ENCODE peak calls at places on chromosomes 3 and 15, in four cellular contexts. One of them, this sample, is unnamed.

GRCh38 chr15:56295433-56295832 is 51.8 kb upstream of the RFX7 start:
- DNase-seq in PC-3: peak
- DNase-seq in kidney: no peak
- DNase-seq in HCT116: no peak
- DNase-seq in this sample: no peak

GRCh38 chr3:88000853-88001252 is 58.0 kb downstream of the CGGBP1 start:
- DNase-seq in PC-3: no peak
- DNase-seq in kidney: no peak
- DNase-seq in HCT116: no peak
- DNase-seq in this sample: no peak

GRCh38 chr3:12706504-12707253 is 42.8 kb upstream of the RAF1 start:
- DNase-seq in PC-3: peak
- DNase-seq in HCT116: peak
- DNase-seq in kidney: no peak
- DNase-seq in this sample: no peak

GRCh38 chr3:16484216-16484615 is 29.3 kb downstream of the RFTN1 start:
- DNase-seq in PC-3: no peak
- DNase-seq in HCT116: no peak
- DNase-seq in kidney: peak
- DNase-seq in this sample: no peak

GRCh38 chr15:33132722-33133345 is 61.7 kb downstream of the FMN1 start:
- DNase-seq in kidney: no peak
- DNase-seq in HCT116: peak
- DNase-seq in PC-3: peak
- DNase-seq in this sample: peak

GRCh38 chr3:196617256-196617655 is 22.2 kb upstream of the NRROS start:
- DNase-seq in HCT116: no peak
- DNase-seq in PC-3: no peak
- DNase-seq in kidney: no peak
- DNase-seq in this sample: no peak

GRCh38 chr3:20073683-20074082 is 33.4 kb downstream of the KAT2B start:
- DNase-seq in HCT116: no peak
- DNase-seq in kidney: no peak
- DNase-seq in PC-3: no peak
- DNase-seq in this sample: no peak

GRCh38 chr3:137012097-137012501 is 54.3 kb downstream of the IL20RB start:
- DNase-seq in PC-3: no peak
- DNase-seq in kidney: no peak
- DNase-seq in HCT116: no peak
- DNase-seq in this sample: no peak

DNA sequence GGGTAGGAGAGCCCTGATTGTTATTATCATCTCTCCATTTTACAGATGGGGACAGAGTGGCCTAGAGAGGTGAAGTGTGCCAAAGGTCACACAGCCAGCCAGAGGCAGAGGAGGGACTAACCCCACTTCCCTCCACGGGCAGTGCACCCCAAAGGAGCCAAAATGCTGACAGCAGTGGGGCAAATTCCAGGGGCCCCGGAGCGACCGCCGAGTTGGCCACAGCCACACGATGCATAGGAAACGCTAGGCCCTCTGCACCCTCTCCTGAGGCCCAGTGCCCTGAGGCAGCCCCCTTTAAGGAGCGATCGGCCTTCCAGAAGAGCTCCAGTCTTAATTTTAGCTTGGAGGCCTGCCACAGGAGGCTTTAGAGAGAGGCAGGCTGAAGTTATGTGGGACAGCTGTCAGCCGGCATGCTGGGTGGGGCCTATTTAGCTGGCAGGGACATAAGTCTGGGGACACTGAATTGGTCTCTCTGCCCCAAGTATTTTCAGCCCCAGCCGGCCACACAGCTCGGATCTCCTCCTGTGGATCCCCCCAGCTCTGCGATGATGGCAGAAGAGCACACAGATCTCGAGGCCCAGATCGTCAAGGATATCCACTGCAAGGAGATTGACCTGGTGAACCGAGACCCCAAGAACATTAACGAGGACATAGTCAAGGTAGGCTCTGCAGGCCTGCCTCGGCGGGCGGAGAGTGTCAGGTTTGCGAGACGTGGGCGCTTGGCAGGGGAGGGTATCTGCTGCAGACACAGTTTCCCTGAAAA is at the start of gene CAV3:
- DNase-seq in HCT116: no peak
- DNase-seq in PC-3: no peak
- DNase-seq in kidney: no peak
- DNase-seq in this sample: no peak
- H3K9ac ChIP-seq in HCT116: no peak
- H3K9ac ChIP-seq in PC-3: no peak
- H3K9ac ChIP-seq in kidney: no peak
- H3K9ac ChIP-seq in this sample: no peak

DNA sequence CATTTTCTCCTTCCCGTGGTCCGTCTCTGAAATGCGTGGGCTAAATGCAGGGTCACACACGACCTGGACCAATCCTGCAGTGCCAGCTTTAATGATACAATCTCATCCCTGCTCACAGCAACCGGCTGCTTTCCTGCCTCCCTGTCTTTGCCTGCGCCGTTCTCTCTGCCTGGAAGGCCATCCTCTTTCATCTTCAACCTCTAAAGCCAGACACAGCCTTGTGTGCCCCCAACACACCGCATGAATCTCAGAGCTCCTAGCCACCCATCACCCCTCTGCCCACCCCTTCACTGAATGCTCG is 14.7 kb downstream of the H1-8 start:
- DNase-seq in kidney: no peak
- DNase-seq in HCT116: no peak
- DNase-seq in PC-3: no peak
- DNase-seq in this sample: no peak
- H3K9ac ChIP-seq in kidney: no peak
- H3K9ac ChIP-seq in HCT116: no peak
- H3K9ac ChIP-seq in PC-3: no peak
- H3K9ac ChIP-seq in this sample: no peak

DNA sequence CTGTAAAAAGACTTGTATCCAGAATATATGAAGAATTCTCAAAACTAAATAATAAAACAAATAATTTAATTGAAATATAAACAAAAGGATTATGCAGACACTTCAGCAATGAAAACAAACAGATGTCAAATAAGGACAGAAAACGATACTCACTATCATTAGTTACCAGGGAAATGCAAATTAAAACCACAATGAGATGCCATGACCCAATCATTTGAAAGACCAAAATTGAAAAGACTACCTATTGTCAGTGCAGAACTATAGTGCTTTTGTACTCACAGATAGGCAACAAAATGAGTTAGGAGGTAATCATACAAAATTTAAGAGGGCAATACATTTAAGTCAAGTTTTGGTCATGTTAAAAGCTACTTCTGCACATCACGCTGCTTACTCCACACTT is 31.6 kb upstream of the OR5K4 start:
- DNase-seq in HCT116: no peak
- DNase-seq in PC-3: no peak
- DNase-seq in kidney: no peak
- DNase-seq in this sample: no peak
- H3K9ac ChIP-seq in HCT116: no peak
- H3K9ac ChIP-seq in PC-3: no peak
- H3K9ac ChIP-seq in kidney: no peak
- H3K9ac ChIP-seq in this sample: no peak

GRCh38 chr3:70771426-70772147 is 459.1 kb upstream of the MDFIC2 start:
- DNase-seq in HCT116: no peak
- DNase-seq in PC-3: peak
- DNase-seq in kidney: no peak
- DNase-seq in this sample: no peak
- H3K9ac ChIP-seq in HCT116: no peak
- H3K9ac ChIP-seq in PC-3: peak
- H3K9ac ChIP-seq in kidney: no peak
- H3K9ac ChIP-seq in this sample: peak

GRCh38 chr15:70259640-70260066 is 161.9 kb upstream of the TLE3 start:
- DNase-seq in HCT116: no peak
- DNase-seq in kidney: peak
- DNase-seq in PC-3: no peak
- DNase-seq in this sample: no peak

GRCh38 chr15:70257573-70258220 is 160.0 kb upstream of the TLE3 start:
- DNase-seq in PC-3: no peak
- DNase-seq in kidney: peak
- DNase-seq in HCT116: no peak
- DNase-seq in this sample: no peak

GRCh38 chr15:70260096-70260495 is 162.4 kb upstream of the TLE3 start:
- DNase-seq in HCT116: no peak
- DNase-seq in kidney: no peak
- DNase-seq in PC-3: no peak
- DNase-seq in this sample: no peak

GRCh38 chr15:70258369-70259029 is 160.8 kb upstream of the TLE3 start:
- DNase-seq in PC-3: no peak
- DNase-seq in kidney: peak
- DNase-seq in HCT116: no peak
- DNase-seq in this sample: no peak

GRCh38 chr15:70259030-70259424 is 161.3 kb upstream of the TLE3 start:
- DNase-seq in PC-3: no peak
- DNase-seq in HCT116: no peak
- DNase-seq in kidney: peak
- DNase-seq in this sample: no peak
- H3K9ac ChIP-seq in PC-3: no peak
- H3K9ac ChIP-seq in HCT116: no peak
- H3K9ac ChIP-seq in kidney: no peak
- H3K9ac ChIP-seq in this sample: no peak

DNA sequence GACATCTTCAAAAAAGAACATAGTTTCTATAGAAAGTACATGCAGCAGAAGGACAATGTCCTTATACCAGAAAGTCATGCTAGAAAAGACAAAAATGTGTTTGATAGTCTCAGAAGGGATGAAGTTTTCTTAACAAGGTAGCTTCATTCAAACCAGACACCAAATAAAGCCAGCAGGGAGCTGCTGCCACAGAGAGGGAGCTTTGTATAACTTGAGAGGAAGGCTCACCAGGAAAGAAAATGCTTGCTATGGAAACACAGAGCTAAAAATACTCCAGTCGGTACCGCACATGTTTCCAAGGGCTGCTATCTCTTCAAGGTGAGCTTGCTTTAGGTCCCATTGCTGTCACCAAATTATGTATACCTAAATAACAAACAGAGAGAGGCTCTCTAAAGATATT is 1074.8 kb upstream of the ALCAM start:
- DNase-seq in PC-3: no peak
- DNase-seq in HCT116: no peak
- DNase-seq in kidney: no peak
- DNase-seq in this sample: no peak
- H3K9ac ChIP-seq in PC-3: no peak
- H3K9ac ChIP-seq in HCT116: no peak
- H3K9ac ChIP-seq in kidney: no peak
- H3K9ac ChIP-seq in this sample: no peak

GRCh38 chr3:128845119-128845518 is 34.3 kb upstream of the ACAD9 start:
- DNase-seq in PC-3: no peak
- DNase-seq in HCT116: no peak
- DNase-seq in kidney: no peak
- DNase-seq in this sample: no peak
- H3K9ac ChIP-seq in PC-3: no peak
- H3K9ac ChIP-seq in HCT116: no peak
- H3K9ac ChIP-seq in kidney: no peak
- H3K9ac ChIP-seq in this sample: no peak

DNA sequence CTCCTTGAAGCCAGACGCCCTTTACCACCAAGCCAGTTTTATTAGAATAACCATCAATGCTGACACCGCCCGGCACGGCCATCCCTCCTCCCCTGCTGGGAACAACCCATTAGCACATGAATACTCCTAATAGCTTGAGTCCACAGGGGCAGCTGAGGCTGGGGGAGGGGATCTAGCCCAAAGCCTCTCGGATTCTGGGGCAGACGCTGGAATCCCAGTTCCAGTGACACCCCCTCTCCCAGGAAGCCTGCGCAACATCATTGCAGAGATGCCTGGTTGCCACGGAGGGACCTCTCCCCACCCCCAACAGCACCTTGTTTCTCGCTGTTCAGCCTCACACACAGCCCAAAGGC is 1.2 kb upstream of the LINGO1 start:
- DNase-seq in kidney: no peak
- DNase-seq in HCT116: no peak
- DNase-seq in PC-3: no peak
- DNase-seq in this sample: no peak
- H3K9ac ChIP-seq in kidney: no peak
- H3K9ac ChIP-seq in HCT116: peak
- H3K9ac ChIP-seq in PC-3: no peak
- H3K9ac ChIP-seq in this sample: no peak

GRCh38 chr15:44038801-44039200 is 156.3 kb downstream of the FRMD5 start:
- DNase-seq in HCT116: no peak
- DNase-seq in kidney: no peak
- DNase-seq in PC-3: no peak
- DNase-seq in this sample: no peak
- H3K9ac ChIP-seq in HCT116: no peak
- H3K9ac ChIP-seq in kidney: no peak
- H3K9ac ChIP-seq in PC-3: no peak
- H3K9ac ChIP-seq in this sample: no peak

DNA sequence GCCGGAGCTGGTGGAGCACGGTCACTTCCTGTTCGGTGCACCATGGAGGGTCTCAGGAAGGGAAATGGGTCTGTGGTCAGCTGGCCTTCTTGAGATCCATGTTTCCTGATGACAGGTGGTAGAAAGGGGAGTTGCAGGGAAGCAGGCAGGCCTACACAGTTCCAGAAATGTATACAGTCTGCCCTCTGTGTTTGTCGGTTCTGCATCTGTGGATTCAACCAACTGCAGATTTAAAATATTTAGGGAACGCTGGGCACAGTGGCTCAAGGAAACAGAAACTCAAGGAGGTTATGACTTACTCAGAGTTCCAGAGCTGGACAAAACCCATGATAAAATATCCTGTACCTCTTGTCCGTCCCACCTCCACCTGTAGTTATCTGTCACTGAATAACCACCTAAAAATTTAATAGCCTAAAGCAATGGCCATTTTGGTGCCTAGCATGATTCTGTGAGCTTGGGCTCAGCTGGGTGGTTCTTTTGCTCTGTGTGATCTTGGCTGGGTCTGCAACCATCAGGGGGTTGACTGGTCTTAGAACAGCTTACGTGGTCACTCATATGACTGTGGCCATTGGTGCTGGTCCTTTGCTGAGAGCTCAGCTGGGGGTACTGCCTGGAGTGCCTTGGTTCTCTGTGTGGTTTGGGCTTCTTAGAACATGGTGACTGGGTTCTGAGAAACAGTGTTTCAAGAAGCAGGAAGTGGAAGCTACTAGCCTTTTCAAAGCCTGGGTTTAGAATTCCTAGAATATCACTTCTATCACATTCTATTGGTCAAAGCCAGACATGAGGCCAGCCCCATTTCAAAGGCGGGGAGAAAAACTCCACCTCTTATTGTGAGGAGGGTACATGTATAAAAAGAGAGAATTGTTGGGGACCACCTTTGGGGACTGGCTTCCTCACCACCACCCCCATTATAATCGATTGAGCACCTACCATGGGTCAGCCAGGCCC is 239.7 kb upstream of the BHLHE40 start:
- DNase-seq in PC-3: no peak
- DNase-seq in HCT116: no peak
- DNase-seq in kidney: no peak
- DNase-seq in this sample: no peak
- H3K9ac ChIP-seq in PC-3: no peak
- H3K9ac ChIP-seq in HCT116: no peak
- H3K9ac ChIP-seq in kidney: no peak
- H3K9ac ChIP-seq in this sample: no peak

This sample was measured in keratinocyte.